ENCODE peak calls at places on chromosomes 3 and 15, in six cellular contexts. F is sigmoid colon; C is Peyer's patch; B is CD8-positive, alpha-beta T cell; V is AG04450; E is PC-9. Z is an unnamed sample.

GRCh38 chr3:51503007-51503406 is 3.2 kb upstream of the DCAF1 start:
- DNase-seq in C (no peak), V (no peak), B (no peak), E (no peak), F (no peak), Z (no peak)

GRCh38 chr3:3209057-3209456 is 29.6 kb upstream of the CRBN start:
- DNase-seq in C (no peak), V (no peak), E (no peak), B (no peak), F (no peak), Z (no peak)

GRCh38 chr3:15206662-15207576 is 873 bp downstream of the CAPN7 start:
- DNase-seq in B (peak; percentile 5), F (peak; percentile 74), V (no peak), C (peak; percentile 66), E (peak; percentile 11), Z (peak; percentile 25)

GRCh38 chr15:98541519-98541918 is 106.8 kb upstream of the IGF1R start:
- DNase-seq in E (no peak), V (no peak), C (peak; percentile 38), B (no peak), F (no peak), Z (no peak)

GRCh38 chr3:187227658-187228258 is 30.5 kb downstream of the RTP1 start:
- DNase-seq in C (no peak), V (peak; percentile 43), B (no peak), F (no peak), E (peak; percentile 58), Z (no peak)

GRCh38 chr3:36060950-36061349 is 319.4 kb upstream of the STAC start:
- DNase-seq in F (no peak), V (no peak), B (no peak), C (no peak), E (no peak), Z (peak; percentile 19)

GRCh38 chr3:69739204-69740102 is at the start of gene MITF:
- DNase-seq in C (peak; percentile 91), E (peak; percentile 88), F (peak; percentile 96), B (no peak), V (peak; percentile 68), Z (no peak)

GRCh38 chr3:128874481-128875180 is 4.8 kb upstream of the ACAD9 start:
- DNase-seq in B (no peak), C (no peak), V (no peak), F (no peak), E (no peak), Z (no peak)

GRCh38 chr3:177525414-177525813 is 328.1 kb upstream of the TBL1XR1 start:
- DNase-seq in E (no peak), B (no peak), F (no peak), V (no peak), C (no peak), Z (no peak)

GRCh38 chr3:59737209-59737608 is 687.4 kb upstream of the CFAP20DC start:
- DNase-seq in C (no peak), V (no peak), B (no peak), E (no peak), F (no peak), Z (peak; percentile 15)

GRCh38 chr3:59731909-59732308 is 682.1 kb upstream of the CFAP20DC start:
- DNase-seq in F (no peak), V (no peak), E (no peak), B (no peak), C (no peak), Z (no peak)

GRCh38 chr3:59734061-59734460 is 684.2 kb upstream of the CFAP20DC start:
- DNase-seq in B (no peak), C (no peak), V (no peak), E (no peak), F (no peak), Z (no peak)

GRCh38 chr3:59730608-59731007 is 680.8 kb upstream of the CFAP20DC start:
- DNase-seq in E (no peak), F (no peak), B (no peak), V (no peak), C (no peak), Z (no peak)

GRCh38 chr3:59733041-59733809 is 683.4 kb upstream of the CFAP20DC start:
- DNase-seq in B (no peak), E (no peak), F (no peak), C (no peak), V (no peak), Z (no peak)
- H3K4me3 ChIP-seq in B (no peak overlapping the region), E (no peak overlapping the region), F (no peak overlapping the region), C (no peak overlapping the region), V (no peak overlapping the region), Z (no peak overlapping the region)

DNA sequence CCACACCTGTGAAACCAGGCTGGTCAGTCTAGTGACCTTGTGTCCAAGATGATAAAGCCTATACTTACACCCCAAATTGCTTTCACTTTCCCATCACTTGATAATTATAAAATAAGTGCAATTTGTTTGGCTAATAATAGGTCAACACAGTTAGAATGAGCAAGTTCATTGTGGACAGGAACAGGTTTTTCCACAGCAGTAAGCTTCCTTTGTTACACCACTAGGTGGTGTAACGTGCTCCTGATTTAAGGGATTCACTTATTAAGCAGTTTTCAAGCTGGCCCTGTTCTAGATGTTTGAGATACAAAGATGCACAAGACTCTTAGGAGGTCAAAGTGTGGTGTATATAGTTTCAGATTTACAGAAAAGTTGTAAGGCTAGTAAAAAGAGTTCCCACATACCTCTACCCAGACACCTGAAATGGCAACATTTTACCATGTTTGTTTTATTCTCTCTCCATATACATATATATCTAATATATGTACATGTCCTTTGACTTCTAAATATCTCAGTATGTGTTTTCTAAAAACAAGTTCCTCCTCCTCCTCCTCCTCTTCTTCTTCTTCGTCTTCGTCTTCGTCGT is 6.8 kb upstream of the MFSD1 start:
- DNase-seq in C (no peak), E (no peak), B (no peak), F (no peak), V (no peak), Z (no peak)
- TF ChIP-seq CTCF in C (peak; percentile 42), E (peak; percentile 74), B (peak; percentile 50), F (no peak), V (peak; percentile 55), Z (peak; percentile 76)

GRCh38 chr3:175274056-175274455 is 414.9 kb downstream of the NAALADL2 start:
- DNase-seq in E (no peak), V (no peak), B (no peak), C (no peak), F (no peak), Z (no peak)
- H3K4me3 ChIP-seq in E (no peak overlapping the region), V (no peak overlapping the region), B (no peak overlapping the region), C (no peak overlapping the region), F (no peak overlapping the region), Z (no peak overlapping the region)

GRCh38 chr15:78739996-78740903 is 71.0 kb downstream of the ADAMTS7 start:
- DNase-seq in C (peak; percentile 87), F (peak; percentile 63), V (no peak), B (no peak), E (peak; percentile 73), Z (no peak)
- TF ChIP-seq CTCF in C (peak; percentile 19), F (no peak), V (peak; percentile 51), B (peak; percentile 34), E (peak; percentile 63), Z (peak; percentile 73)

GRCh38 chr3:107661447-107662108 is 138.8 kb downstream of the BBX start:
- DNase-seq in V (no peak), C (no peak), E (no peak), B (no peak), F (no peak), Z (no peak)
- H3K4me3 ChIP-seq in V (no peak overlapping the region), C (no peak overlapping the region), E (no peak overlapping the region), B (no peak overlapping the region), F (no peak overlapping the region), Z (no peak overlapping the region)

DNA sequence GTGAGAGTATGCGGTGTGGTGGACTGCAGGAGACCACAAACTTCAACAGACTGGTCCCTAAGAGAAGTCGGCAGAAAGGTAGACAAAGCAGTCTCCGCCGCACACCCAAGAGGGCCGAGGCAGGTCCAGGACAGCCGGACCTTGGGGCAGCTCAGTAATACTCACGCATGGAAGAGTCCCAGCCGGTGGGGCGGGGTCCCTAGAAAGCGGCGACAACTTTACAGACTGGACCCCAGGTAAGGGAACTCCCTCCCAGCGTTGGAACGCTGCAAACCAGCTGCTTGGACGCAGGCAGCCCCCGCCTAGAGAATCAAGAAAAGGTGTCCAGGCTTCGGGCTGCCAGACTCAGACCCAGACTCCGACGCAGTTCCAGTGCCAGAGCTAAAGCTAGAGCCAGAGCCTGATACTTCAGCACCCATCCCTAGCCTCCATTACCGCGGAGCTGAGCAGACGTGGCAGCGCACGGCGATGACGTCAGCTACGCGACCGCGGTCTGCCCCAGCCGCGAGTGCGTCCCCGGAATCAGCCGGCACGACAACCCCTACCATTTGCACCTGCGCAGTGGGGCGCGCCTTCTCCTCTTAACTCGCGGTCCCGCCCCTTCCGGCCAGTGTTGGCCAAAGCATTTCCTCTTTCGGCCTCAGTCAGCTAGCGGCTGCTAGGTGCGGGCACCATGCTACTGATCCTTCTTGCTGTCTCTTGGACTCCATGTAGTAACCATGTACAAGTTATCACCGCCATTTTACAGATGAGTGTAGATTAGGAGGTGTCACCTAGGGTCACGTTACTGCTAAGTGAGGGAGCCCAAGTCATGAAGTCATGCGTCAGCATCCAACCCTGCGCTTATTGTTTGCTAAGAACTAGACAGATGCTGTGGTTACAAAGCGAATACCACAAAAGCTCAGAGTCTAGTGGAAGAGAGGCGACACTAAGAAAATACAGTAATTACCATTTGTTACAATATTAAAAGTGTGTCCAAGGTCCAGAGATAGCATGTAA is at the start of gene TMEM39A:
- DNase-seq in F (peak; percentile 100), E (peak; percentile 99), V (peak; percentile 96), C (peak; percentile 100), B (peak; percentile 99), Z (peak; percentile 64)
- TF ChIP-seq CTCF in F (no peak), E (peak; percentile 40), V (no peak), C (no peak), B (no peak), Z (no peak)

Z was measured in epithelial cell of proximal tubule.